ENCODE peak calls at places on chromosomes 6 and 20, in five cellular contexts. R, Y, C, P and M are unnamed samples.

GRCh38 chr6:15621203-15622044 is 41.4 kb downstream of the DTNBP1 start:
- DNase-seq in R (no peak), P (no peak), C (peak; percentile 52), Y (no peak), M (peak; percentile 34)

GRCh38 chr20:19973920-19974620 is 43.1 kb upstream of the NAA20 start:
- DNase-seq in Y (peak; percentile 69), P (peak; percentile 40), C (peak; percentile 42), R (no peak), M (peak; percentile 57)

GRCh38 chr6:11196511-11197174 is 35.8 kb downstream of the NEDD9 start:
- DNase-seq in R (no peak), Y (no peak), C (no peak), P (no peak), M (no peak)

GRCh38 chr6:156948807-156949206 is 171.6 kb downstream of the ARID1B start:
- DNase-seq in R (no peak), C (no peak), P (no peak), Y (no peak), M (no peak)

GRCh38 chr6:26032387-26033131 is 54.7 kb upstream of the HFE start:
- DNase-seq in P (no peak), R (no peak), Y (no peak), C (no peak), M (no peak)

GRCh38 chr6:137571854-137572253 is 77.7 kb upstream of the OLIG3 start:
- DNase-seq in Y (no peak), P (peak; percentile 45), R (peak; percentile 54), C (peak; percentile 54), M (no peak)

GRCh38 chr20:38827770-38828281 is 22.3 kb downstream of the PPP1R16B start:
- DNase-seq in C (no peak), Y (no peak), P (no peak), R (no peak), M (no peak)

GRCh38 chr20:53738945-53739798 is 145.5 kb upstream of the ZNF217 start:
- DNase-seq in Y (no peak), P (no peak), C (no peak), R (no peak), M (no peak)

GRCh38 chr6:114063956-114064355 is 93.0 kb upstream of the HDAC2 start:
- DNase-seq in P (no peak), R (no peak), C (no peak), Y (no peak), M (no peak)

GRCh38 chr6:7204726-7205125 is 97.0 kb downstream of the RREB1 start:
- DNase-seq in R (no peak), Y (no peak), C (no peak), P (no peak), M (no peak)

GRCh38 chr6:329888-330691 is 37.8 kb downstream of the DUSP22 start:
- DNase-seq in R (no peak), Y (peak; percentile 8), C (no peak), P (no peak), M (no peak)

GRCh38 chr6:328924-329323 is 36.6 kb downstream of the DUSP22 start:
- DNase-seq in Y (no peak), P (no peak), R (no peak), C (no peak), M (no peak)

GRCh38 chr6:327538-328183 is 35.4 kb downstream of the DUSP22 start:
- DNase-seq in C (no peak), P (no peak), Y (peak; percentile 17), R (no peak), M (no peak)

GRCh38 chr6:326896-327537 is 34.7 kb downstream of the DUSP22 start:
- DNase-seq in C (no peak), P (no peak), Y (peak; percentile 12), R (no peak), M (no peak)

DNA sequence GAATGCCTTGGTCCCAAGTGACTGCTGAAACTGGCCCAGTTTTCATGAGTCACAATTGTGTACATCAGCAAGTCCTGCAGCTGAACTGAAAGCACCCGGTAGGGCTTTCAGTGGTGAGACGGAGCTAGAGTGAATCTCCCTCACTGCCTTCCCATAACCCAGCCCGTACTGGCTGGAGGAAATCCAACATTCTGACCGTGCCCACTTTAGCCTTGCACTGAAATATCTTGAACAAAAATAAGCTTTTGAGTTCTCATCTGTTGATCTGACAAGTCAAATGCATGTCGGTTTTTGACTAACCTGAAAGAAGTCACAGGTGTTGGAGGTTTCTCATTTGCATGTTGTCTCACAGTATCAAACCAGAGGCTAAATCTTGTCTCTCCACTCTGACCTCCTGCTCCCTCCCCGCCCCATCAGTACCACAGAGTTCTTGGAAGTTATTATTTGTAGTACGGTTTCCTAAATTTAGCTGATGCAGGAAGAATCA is 35.9 kb downstream of the DUSP22 start:
- DNase-seq in C (no peak), R (no peak), Y (no peak), P (no peak), M (peak; percentile 36)
- H3K4me1 ChIP-seq in C (peaks cover 20% of the 10 kb centered on the region), R (peaks cover 7% of the 10 kb centered on the region), Y (peaks cover 18% of the 10 kb centered on the region), P (peaks cover 4% of the 10 kb centered on the region), M (peaks cover 33% of the 10 kb centered on the region)

DNA sequence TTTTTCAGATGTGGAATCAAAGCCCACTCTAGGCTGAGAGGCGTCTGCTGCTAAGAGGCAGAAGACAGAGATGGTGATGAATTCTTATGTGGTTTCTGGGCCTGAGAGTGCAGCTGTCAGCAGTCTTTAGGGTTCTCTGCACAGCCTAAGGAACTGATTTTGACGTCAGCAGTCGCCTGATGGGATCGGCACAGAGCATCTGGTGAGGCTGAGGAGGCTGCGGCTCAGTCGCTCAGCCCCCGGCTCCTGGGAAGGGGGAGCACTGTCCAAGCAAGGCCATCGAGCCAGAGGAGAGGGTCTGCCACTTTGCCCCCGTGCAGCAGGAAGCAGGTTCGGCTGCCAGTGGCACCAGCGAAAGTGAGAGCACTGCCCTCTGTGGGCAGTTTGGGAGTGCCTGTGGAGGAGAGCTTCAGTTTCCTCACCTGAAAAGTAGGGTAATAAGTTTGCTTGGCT is 92.5 kb downstream of the TCP11 start:
- DNase-seq in R (no peak), P (no peak), C (no peak), Y (no peak), M (peak; percentile 55)
- H3K4me1 ChIP-seq in R (peaks cover 13% of the 10 kb centered on the region), P (peaks cover 28% of the 10 kb centered on the region), C (peaks cover 99% of the 10 kb centered on the region), Y (peaks cover 99% of the 10 kb centered on the region), M (peaks cover 50% of the 10 kb centered on the region)

GRCh38 chr20:23164176-23164601 is 78.1 kb upstream of the CD93 start:
- DNase-seq in Y (no peak), C (peak; percentile 69), R (peak; percentile 43), P (no peak), M (no peak)
- H3K4me1 ChIP-seq in Y (peaks cover 17% of the 10 kb centered on the region), C (peaks cover 50% of the 10 kb centered on the region), R (peaks cover 18% of the 10 kb centered on the region), P (no peaks in the 10 kb centered on the region), M (peaks cover 34% of the 10 kb centered on the region)

GRCh38 chr6:42402184-42402583 is 49.5 kb downstream of the TRERF1 start:
- DNase-seq in C (no peak), P (no peak), Y (no peak), R (no peak), M (no peak)
- H3K4me1 ChIP-seq in C (peaks cover 32% of the 10 kb centered on the region), P (no peaks in the 10 kb centered on the region), Y (peaks cover 14% of the 10 kb centered on the region), R (no peaks in the 10 kb centered on the region), M (peaks cover 3% of the 10 kb centered on the region)

GRCh38 chr6:21824431-21825180 is 231.1 kb downstream of the SOX4 start:
- DNase-seq in C (no peak), P (no peak), Y (no peak), R (no peak), M (no peak)
- H3K4me1 ChIP-seq in C (peaks cover 18% of the 10 kb centered on the region), P (peaks cover 5% of the 10 kb centered on the region), Y (no peaks in the 10 kb centered on the region), R (peaks cover 4% of the 10 kb centered on the region), M (no peaks in the 10 kb centered on the region)

GRCh38 chr20:46365483-46366215 is 40.8 kb downstream of the ELMO2 start:
- DNase-seq in C (no peak), R (no peak), Y (no peak), P (no peak), M (no peak)

GRCh38 chr20:46364670-46365482 is 41.5 kb downstream of the ELMO2 start:
- DNase-seq in Y (no peak), R (no peak), P (peak; percentile 67), C (no peak), M (no peak)

GRCh38 chr20:46362931-46363872 is 43.2 kb downstream of the ELMO2 start:
- DNase-seq in Y (no peak), R (no peak), P (no peak), C (no peak), M (no peak)

GRCh38 chr20:46361811-46362210 is 44.6 kb downstream of the ELMO2 start:
- DNase-seq in Y (no peak), P (no peak), R (no peak), C (no peak), M (no peak)

DNA sequence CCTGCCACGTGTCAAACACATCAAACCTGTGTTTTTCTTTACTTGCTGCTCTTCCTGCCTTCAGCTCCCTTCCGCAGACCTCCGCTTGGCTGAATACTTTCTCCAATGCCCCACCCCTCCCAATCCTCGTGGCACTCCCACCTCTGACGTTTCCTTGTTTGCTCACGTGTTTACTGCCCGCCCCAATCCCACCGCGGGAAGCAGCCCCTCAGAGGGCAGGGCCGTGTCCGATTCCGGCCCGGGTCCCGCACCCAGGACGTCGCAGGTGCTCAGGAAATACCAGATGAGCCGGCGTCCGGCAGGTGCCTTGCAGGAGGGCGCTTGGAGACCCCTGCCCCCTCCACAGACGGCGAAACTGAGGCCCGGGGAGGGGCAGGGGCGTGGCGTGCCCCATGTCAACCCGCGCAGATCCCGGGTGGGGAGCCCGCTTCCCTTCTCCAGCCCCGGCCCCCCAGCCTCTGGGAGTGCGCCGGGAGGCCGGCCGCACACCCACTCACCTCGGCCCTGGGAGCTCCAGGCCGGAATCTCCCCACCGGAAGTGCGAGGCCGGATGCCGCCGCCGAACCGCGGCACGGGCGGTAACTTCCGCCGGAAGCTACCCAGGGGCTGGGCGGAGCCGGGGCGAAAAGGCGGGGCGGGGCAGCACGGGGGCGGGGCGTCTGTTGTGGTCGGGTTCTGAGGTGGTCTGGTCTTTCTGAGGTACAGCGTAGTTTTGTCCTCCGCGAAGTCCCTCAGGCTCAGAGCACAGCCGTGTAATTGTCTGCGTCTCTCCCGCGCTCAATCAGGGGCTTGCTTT is 42.3 kb downstream of the ELMO2 start:
- DNase-seq in P (peak; percentile 84), R (peak; percentile 96), Y (peak; percentile 69), C (peak; percentile 87), M (peak; percentile 91)
- H3K4me1 ChIP-seq in P (peaks cover 3% of the 10 kb centered on the region), R (peaks cover 31% of the 10 kb centered on the region), Y (peaks cover 21% of the 10 kb centered on the region), C (peaks cover 60% of the 10 kb centered on the region), M (peaks cover 35% of the 10 kb centered on the region)

DNA sequence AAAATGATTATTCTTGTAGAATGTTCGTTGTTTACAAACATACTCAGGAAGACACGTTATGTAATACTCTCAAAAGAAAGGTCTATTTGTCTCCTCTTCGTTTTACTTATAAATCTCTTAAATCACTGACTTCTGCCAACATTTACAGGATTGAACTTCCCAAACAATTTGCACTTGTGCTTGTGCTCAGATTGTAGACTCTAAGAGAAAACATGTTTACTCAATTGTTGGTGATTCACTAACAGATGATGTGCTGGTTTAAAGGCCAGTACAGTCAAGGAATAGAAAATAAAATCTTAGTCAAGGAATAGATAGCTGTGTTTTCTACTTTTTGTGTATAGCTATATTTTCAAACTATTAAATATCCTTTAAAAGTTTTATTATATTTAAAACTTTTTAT is 172.8 kb downstream of the GJA1 start:
- DNase-seq in Y (no peak), R (no peak), P (no peak), C (no peak), M (no peak)
- H3K4me1 ChIP-seq in Y (no peaks in the 10 kb centered on the region), R (no peaks in the 10 kb centered on the region), P (no peaks in the 10 kb centered on the region), C (no peaks in the 10 kb centered on the region), M (no peaks in the 10 kb centered on the region)

GRCh38 chr6:4905858-4906257 is 98.0 kb downstream of the RPP40 start:
- DNase-seq in Y (no peak), C (no peak), R (no peak), P (no peak), M (no peak)
- H3K4me1 ChIP-seq in Y (no peaks in the 10 kb centered on the region), C (peaks cover 70% of the 10 kb centered on the region), R (peaks cover 4% of the 10 kb centered on the region), P (peaks cover 26% of the 10 kb centered on the region), M (peaks cover 26% of the 10 kb centered on the region)